ENCODE peak calls at places on chromosomes 5 and 9, in nine cellular contexts. N, X, Y, U, D, P, J, Z and C are unnamed samples.

GRCh38 chr5:124660229-124661093 is 86.0 kb downstream of the ZNF608 start:
- DNase-seq in Z (no peak), U (no peak), N (no peak), Y (no peak), P (no peak), D (peak), J (no peak), X (no peak), C (no peak)

GRCh38 chr9:10009401-10009800 is 603.4 kb downstream of the PTPRD start:
- DNase-seq in D (no peak), J (no peak), Y (no peak), P (no peak), Z (no peak), N (no peak), X (no peak), U (no peak), C (no peak)

GRCh38 chr5:72282878-72283277 is 37.2 kb downstream of the MRPS27 start:
- DNase-seq in J (no peak), Z (peak), X (no peak), N (no peak), Y (no peak), P (no peak), U (no peak), D (no peak), C (no peak)

GRCh38 chr9:8456327-8456726 is 656.7 kb upstream of the DMAC1 start:
- DNase-seq in U (no peak), X (no peak), Z (no peak), N (no peak), J (no peak), P (no peak), D (no peak), Y (no peak), C (no peak)

GRCh38 chr5:83354958-83355357 is 116.6 kb upstream of the VCAN start:
- DNase-seq in P (no peak), J (no peak), X (no peak), Y (no peak), D (peak), Z (no peak), N (no peak), U (no peak), C (no peak)

GRCh38 chr9:13555516-13555915 is 276.0 kb upstream of the MPDZ start:
- DNase-seq in U (no peak), X (no peak), D (no peak), P (no peak), Y (no peak), Z (no peak), N (no peak), J (no peak), C (no peak)

GRCh38 chr5:134111741-134112647 is 2.5 kb upstream of the TCF7 start:
- DNase-seq in X (no peak), Y (no peak), J (no peak), Z (no peak), N (no peak), P (no peak), D (no peak), U (no peak), C (no peak)

GRCh38 chr5:167634432-167634831 is 657.0 kb upstream of the WWC1 start:
- DNase-seq in Y (no peak), Z (no peak), N (no peak), X (no peak), U (no peak), J (no peak), P (no peak), D (no peak), C (no peak)

GRCh38 chr5:139104577-139105271 is 93.4 kb downstream of the SIL1 start:
- DNase-seq in D (no peak), N (peak), P (no peak), Y (peak), Z (no peak), X (no peak), U (no peak), J (peak), C (peak)

GRCh38 chr5:4191024-4191423 is 595.4 kb downstream of the IRX1 start:
- DNase-seq in P (no peak), J (no peak), Y (no peak), N (no peak), D (no peak), Z (no peak), X (no peak), U (no peak), C (no peak)

GRCh38 chr9:84271887-84272556 is 68.5 kb downstream of the SLC28A3 start:
- DNase-seq in P (no peak), Y (no peak), D (no peak), J (no peak), X (no peak), N (no peak), Z (no peak), U (no peak), C (no peak)

GRCh38 chr5:150523472-150524350 is 15.8 kb downstream of the NDST1 start:
- DNase-seq in D (no peak), P (peak), J (no peak), Z (peak), U (peak), N (no peak), X (peak), Y (no peak), C (peak)

GRCh38 chr9:33263131-33263935 is 1.2 kb downstream of the BAG1 start:
- DNase-seq in P (peak), Y (no peak), U (no peak), J (no peak), X (no peak), N (peak), Z (peak), D (no peak), C (no peak)

GRCh38 chr5:175701797-175702196 is 43.9 kb downstream of the HRH2 start:
- DNase-seq in U (peak), X (no peak), Y (no peak), P (no peak), J (peak), D (no peak), N (no peak), Z (no peak), C (no peak)

DNA sequence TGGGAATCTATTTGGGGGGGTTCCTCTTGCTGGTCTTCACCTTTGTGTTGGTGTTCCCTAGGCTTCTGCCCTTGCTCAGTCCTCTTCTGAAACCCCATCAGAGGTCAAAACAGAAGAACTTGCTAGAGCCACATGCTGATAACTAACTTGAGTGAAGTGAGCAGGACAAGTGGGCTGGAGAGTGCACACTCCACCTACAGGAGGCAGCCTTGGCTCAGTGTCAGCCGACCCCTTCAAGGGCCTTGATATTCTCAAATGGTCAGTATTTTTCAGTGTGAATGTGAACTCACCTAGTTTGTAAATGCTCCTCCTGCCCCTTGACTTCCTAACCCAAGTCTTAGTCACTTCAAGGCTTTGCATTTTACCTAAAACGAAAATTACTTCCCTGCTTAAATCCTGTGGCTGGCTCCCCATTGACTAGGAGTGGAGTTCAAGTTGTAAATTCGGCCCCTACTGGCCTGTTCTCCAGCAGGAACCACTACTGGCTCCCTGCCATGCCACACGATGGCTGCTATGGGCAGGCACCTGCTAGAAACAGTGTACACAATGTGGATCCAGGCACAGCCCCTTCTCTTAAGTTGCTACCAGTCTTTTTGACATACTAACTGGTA is 3.6 kb upstream of the SLC1A3 start:
- DNase-seq in Y (no peak), X (no peak), N (no peak), P (no peak), D (no peak), J (no peak), U (no peak), Z (no peak), C (no peak)
- TF ChIP-seq CTCF in Y (no peak), X (no peak), N (no peak), P (no peak), D (peak), J (no peak), U (no peak), Z (no peak), C (no peak)

GRCh38 chr9:120294003-120294402 is 286.0 kb downstream of the CDK5RAP2 start:
- DNase-seq in J (no peak), P (no peak), N (no peak), Z (no peak), D (no peak), U (no peak), Y (no peak), X (no peak), C (no peak)

GRCh38 chr9:120303519-120303918 is 276.4 kb downstream of the CDK5RAP2 start:
- DNase-seq in J (no peak), D (no peak), N (no peak), U (no peak), Y (no peak), Z (no peak), X (no peak), P (no peak), C (no peak)

DNA sequence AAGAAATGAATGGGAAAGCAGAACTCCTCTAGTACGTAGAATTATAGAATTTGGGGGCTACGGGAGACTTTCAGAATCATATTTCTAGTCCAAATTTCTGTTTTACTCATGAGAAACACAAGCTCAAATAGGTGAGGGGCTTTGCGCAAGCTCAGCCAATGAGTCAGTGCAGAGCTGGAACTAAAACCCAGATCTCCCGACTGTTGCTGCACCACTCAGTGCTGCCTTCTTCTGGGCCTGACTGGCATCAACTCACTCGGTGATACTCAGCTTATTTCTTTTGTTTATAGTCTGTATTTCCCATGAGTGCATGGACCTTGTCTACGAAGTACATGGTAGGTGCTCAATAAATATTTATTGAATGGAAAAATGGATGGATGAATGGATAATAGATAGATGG is 280.2 kb downstream of the CDK5RAP2 start:
- DNase-seq in N (no peak), J (no peak), D (no peak), X (no peak), U (no peak), Z (no peak), Y (no peak), P (no peak), C (no peak)
- TF ChIP-seq EP300 in N (no peak), J (no peak), D (no peak), X (no peak), U (no peak), Z (no peak), Y (no peak), P (no peak), C (no peak)

DNA sequence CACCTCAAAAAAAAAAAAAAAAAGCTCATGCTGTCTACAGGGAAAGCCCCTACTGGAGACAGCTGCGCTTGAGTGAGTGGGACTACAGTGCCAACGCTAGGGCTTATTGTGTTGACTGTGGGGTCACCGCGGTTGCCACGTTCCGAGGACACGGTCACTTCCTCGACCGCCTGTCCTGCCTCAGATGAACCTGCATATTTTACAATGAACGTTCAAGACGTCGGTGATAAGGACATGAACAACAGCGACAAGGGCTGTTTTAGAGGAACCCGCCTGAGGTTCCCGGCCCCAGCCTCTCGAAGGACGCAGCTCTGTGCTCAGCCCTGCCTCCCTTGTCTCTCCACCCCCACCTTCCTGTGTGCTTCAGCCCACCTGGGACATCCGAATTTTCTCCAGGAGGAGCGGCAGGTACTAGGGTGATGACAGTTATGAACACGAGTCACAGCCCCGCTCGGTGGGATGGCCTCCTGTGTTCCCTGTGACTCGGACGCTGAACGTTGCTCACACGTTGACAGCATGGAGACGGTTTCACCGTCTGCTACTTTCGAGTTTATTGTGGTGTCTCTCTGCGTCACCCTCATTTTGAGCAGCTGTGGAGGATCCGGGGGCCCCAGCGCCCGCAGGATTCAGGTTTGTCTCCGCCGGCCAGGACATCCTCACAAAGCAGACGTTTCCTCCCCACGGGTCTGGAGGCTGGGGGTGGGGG is 11.3 kb upstream of the DIPK1B start:
- DNase-seq in Y (no peak), U (no peak), Z (no peak), P (no peak), J (no peak), X (no peak), D (no peak), N (no peak), C (peak)
- TF ChIP-seq CTCF in Y (no peak), U (no peak), Z (no peak), P (no peak), J (no peak), X (no peak), D (no peak), N (no peak), C (no peak)

DNA sequence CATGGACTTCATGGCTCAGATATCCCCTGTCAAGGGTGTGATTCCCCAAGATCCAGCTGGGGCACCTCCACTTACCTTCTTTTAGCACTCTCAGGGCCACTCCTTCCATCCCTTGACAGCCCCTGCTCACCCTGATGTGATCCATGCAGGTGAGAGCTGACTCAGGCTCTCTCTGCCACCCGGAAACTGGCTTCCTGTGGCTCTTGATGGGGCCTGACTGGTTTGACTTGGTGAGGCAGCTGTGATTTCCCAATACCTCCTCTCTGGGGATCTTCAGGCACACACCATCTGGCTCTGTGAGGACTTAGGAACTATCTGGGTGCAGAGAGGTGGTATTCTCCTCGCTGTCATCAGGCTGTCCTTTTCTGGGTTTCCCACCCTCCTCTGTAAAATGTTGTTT is 7.9 kb upstream of the FAT2 start:
- DNase-seq in U (no peak), J (no peak), Y (no peak), P (no peak), Z (no peak), X (no peak), D (no peak), N (no peak), C (no peak)
- TF ChIP-seq EP300 in U (no peak), J (no peak), Y (no peak), P (no peak), Z (no peak), X (no peak), D (no peak), N (no peak), C (no peak)

GRCh38 chr9:68574150-68574549 is 33.5 kb upstream of the TMEM252 start:
- DNase-seq in D (no peak), Y (no peak), X (no peak), J (no peak), Z (no peak), P (no peak), U (no peak), N (no peak), C (no peak)
- TF ChIP-seq CTCF in D (no peak), Y (peak), X (peak), J (no peak), Z (peak), P (no peak), U (no peak), N (no peak), C (no peak)

DNA sequence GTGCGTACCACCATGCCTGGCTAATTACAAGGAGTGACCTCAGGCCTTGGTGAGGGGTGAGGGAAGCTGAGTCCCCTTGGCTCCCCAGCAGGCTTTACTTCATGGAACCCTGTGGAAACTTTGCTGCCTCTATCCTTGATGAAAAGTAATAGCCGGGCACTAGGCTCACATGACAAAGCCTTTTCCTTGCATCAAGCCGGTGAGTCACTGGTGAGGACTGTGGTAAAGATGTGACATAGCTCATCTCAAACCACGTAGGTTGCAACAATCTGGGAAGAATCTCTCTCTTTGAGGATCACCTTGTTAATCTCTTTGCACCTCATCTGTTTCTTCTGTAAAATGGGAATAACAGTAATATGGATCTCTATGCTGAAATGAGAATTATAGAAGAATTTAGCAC is 116.3 kb upstream of the SLC25A48 start:
- DNase-seq in X (peak), P (no peak), N (no peak), J (no peak), U (no peak), Z (no peak), D (no peak), Y (no peak), C (no peak)
- TF ChIP-seq EP300 in X (no peak), P (no peak), N (no peak), J (no peak), U (no peak), Z (no peak), D (no peak), Y (no peak), C (no peak)

DNA sequence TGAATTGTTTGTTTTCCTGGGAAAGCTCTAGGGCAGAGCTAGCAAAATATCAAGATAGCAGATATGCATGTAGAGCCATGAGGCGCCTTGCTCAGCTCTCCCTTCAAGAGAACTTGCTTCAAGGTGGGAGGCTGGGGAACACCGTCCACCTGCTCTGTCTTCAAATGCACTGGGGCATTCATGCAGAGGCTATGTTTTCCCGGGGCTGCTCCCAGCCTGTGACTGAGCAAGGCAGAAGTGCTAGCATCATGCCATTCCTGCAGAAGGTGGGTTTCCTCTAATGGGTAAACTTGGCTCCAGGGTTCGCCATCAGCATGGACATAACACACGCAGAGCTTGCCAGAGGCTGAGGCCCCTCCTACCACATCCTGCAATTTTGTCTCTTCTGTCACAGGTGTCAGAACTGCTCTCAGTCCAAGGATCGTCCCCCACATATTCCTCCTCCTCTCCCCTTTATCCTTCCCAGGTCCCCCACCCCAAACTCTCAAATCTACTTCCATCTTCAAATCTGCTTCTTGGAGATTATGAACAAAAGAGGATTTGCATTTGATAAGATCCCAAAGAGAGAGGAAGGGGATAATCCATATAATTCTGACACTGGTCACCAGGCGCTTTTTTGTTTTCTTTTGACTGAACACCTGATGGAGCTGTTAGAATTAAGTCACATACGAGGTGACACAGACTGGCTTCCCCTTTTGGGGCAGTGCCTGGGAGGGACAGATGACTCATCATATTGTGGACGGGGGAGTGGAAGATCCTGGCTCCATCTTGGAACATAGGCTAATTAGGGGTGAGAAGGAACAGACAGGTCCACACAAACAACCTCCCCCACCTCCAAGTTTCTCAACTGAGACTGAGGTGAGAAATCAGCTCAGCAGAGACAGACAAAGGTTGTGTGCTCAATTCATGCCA is 85.0 kb upstream of the TAF11L2 start:
- DNase-seq in P (no peak), X (no peak), D (no peak), J (no peak), U (no peak), Y (no peak), N (no peak), Z (no peak), C (no peak)
- TF ChIP-seq CTCF in P (no peak), X (no peak), D (no peak), J (no peak), U (no peak), Y (no peak), N (no peak), Z (no peak), C (no peak)